ENCODE peak calls at places on chromosome 17, in ten cellular contexts. One of them, this sample, is unnamed.

GRCh38 chr17:79620207-79621038 is 9.6 kb upstream of the RBFOX3 start:
- DNase-seq in mammary epithelial cell: no peak
- DNase-seq in CD8-positive, alpha-beta memory T cell: no peak
- DNase-seq in fibroblast of lung: no peak
- DNase-seq in right lobe of liver: peak; percentile 6
- DNase-seq in psoas muscle: peak; percentile 6
- DNase-seq in ascending aorta: no peak
- DNase-seq in thyroid gland: no peak
- DNase-seq in upper lobe of right lung: peak; percentile 17
- DNase-seq in ovary: no peak
- DNase-seq in this sample: no peak

GRCh38 chr17:21127508-21128077 is 829 bp downstream of the DHRS7B start:
- DNase-seq in ovary: no peak
- DNase-seq in fibroblast of lung: no peak
- DNase-seq in mammary epithelial cell: no peak
- DNase-seq in right lobe of liver: no peak
- DNase-seq in CD8-positive, alpha-beta memory T cell: no peak
- DNase-seq in ascending aorta: no peak
- DNase-seq in psoas muscle: no peak
- DNase-seq in thyroid gland: no peak
- DNase-seq in upper lobe of right lung: no peak
- DNase-seq in this sample: no peak

GRCh38 chr17:79970576-79971068 is 65.0 kb downstream of the TBC1D16 start:
- DNase-seq in mammary epithelial cell: peak; percentile 48
- DNase-seq in CD8-positive, alpha-beta memory T cell: peak; percentile 56
- DNase-seq in ovary: no peak
- DNase-seq in right lobe of liver: no peak
- DNase-seq in fibroblast of lung: peak; percentile 39
- DNase-seq in ascending aorta: no peak
- DNase-seq in psoas muscle: no peak
- DNase-seq in upper lobe of right lung: peak; percentile 59
- DNase-seq in thyroid gland: no peak
- DNase-seq in this sample: peak; percentile 74

GRCh38 chr17:6388416-6388815 is 46.5 kb downstream of the AIPL1 start:
- DNase-seq in mammary epithelial cell: no peak
- DNase-seq in fibroblast of lung: no peak
- DNase-seq in psoas muscle: no peak
- DNase-seq in right lobe of liver: no peak
- DNase-seq in upper lobe of right lung: no peak
- DNase-seq in ascending aorta: no peak
- DNase-seq in ovary: no peak
- DNase-seq in thyroid gland: no peak
- DNase-seq in CD8-positive, alpha-beta memory T cell: no peak
- DNase-seq in this sample: no peak

GRCh38 chr17:49667854-49668253 is 10.0 kb downstream of the SPOP start:
- DNase-seq in psoas muscle: no peak
- DNase-seq in ascending aorta: no peak
- DNase-seq in upper lobe of right lung: no peak
- DNase-seq in mammary epithelial cell: no peak
- DNase-seq in right lobe of liver: no peak
- DNase-seq in fibroblast of lung: no peak
- DNase-seq in CD8-positive, alpha-beta memory T cell: no peak
- DNase-seq in thyroid gland: no peak
- DNase-seq in ovary: no peak
- DNase-seq in this sample: no peak

GRCh38 chr17:10117581-10118001 is 80.8 kb downstream of the GAS7 start:
- DNase-seq in psoas muscle: no peak
- DNase-seq in ovary: no peak
- DNase-seq in ascending aorta: peak; percentile 14
- DNase-seq in thyroid gland: no peak
- DNase-seq in fibroblast of lung: no peak
- DNase-seq in upper lobe of right lung: peak; percentile 63
- DNase-seq in right lobe of liver: no peak
- DNase-seq in mammary epithelial cell: no peak
- DNase-seq in CD8-positive, alpha-beta memory T cell: peak; percentile 13
- DNase-seq in this sample: no peak

GRCh38 chr17:58172369-58173071 is 5.7 kb downstream of the OR4D2 start:
- DNase-seq in psoas muscle: no peak
- DNase-seq in ovary: no peak
- DNase-seq in CD8-positive, alpha-beta memory T cell: peak; percentile 59
- DNase-seq in fibroblast of lung: peak; percentile 6
- DNase-seq in ascending aorta: no peak
- DNase-seq in right lobe of liver: no peak
- DNase-seq in upper lobe of right lung: no peak
- DNase-seq in thyroid gland: no peak
- DNase-seq in mammary epithelial cell: peak; percentile 35
- DNase-seq in this sample: no peak

GRCh38 chr17:63973930-63974593 is 1.3 kb upstream of the SCN4A start:
- DNase-seq in right lobe of liver: no peak
- DNase-seq in ovary: no peak
- DNase-seq in upper lobe of right lung: no peak
- DNase-seq in CD8-positive, alpha-beta memory T cell: no peak
- DNase-seq in ascending aorta: no peak
- DNase-seq in mammary epithelial cell: peak; percentile 43
- DNase-seq in psoas muscle: peak; percentile 93
- DNase-seq in thyroid gland: peak; percentile 96
- DNase-seq in fibroblast of lung: peak; percentile 35
- DNase-seq in this sample: no peak

GRCh38 chr17:62627904-62628603 is 584 bp downstream of the MRC2 start:
- DNase-seq in upper lobe of right lung: peak; percentile 79
- DNase-seq in thyroid gland: peak; percentile 12
- DNase-seq in mammary epithelial cell: peak; percentile 57
- DNase-seq in right lobe of liver: no peak
- DNase-seq in ovary: peak; percentile 87
- DNase-seq in ascending aorta: no peak
- DNase-seq in fibroblast of lung: peak; percentile 76
- DNase-seq in CD8-positive, alpha-beta memory T cell: no peak
- DNase-seq in psoas muscle: peak; percentile 71
- DNase-seq in this sample: peak; percentile 39

GRCh38 chr17:49635121-49635520 is 42.8 kb downstream of the SPOP start:
- DNase-seq in CD8-positive, alpha-beta memory T cell: no peak
- DNase-seq in fibroblast of lung: peak; percentile 55
- DNase-seq in ovary: no peak
- DNase-seq in thyroid gland: no peak
- DNase-seq in right lobe of liver: no peak
- DNase-seq in ascending aorta: no peak
- DNase-seq in mammary epithelial cell: no peak
- DNase-seq in psoas muscle: no peak
- DNase-seq in upper lobe of right lung: no peak
- DNase-seq in this sample: no peak

GRCh38 chr17:6936370-6937028 is 59.4 kb upstream of the ALOX12 start:
- DNase-seq in upper lobe of right lung: no peak
- DNase-seq in ovary: no peak
- DNase-seq in psoas muscle: no peak
- DNase-seq in fibroblast of lung: peak; percentile 24
- DNase-seq in CD8-positive, alpha-beta memory T cell: peak; percentile 26
- DNase-seq in ascending aorta: no peak
- DNase-seq in thyroid gland: no peak
- DNase-seq in right lobe of liver: no peak
- DNase-seq in mammary epithelial cell: no peak
- DNase-seq in this sample: peak; percentile 42

DNA sequence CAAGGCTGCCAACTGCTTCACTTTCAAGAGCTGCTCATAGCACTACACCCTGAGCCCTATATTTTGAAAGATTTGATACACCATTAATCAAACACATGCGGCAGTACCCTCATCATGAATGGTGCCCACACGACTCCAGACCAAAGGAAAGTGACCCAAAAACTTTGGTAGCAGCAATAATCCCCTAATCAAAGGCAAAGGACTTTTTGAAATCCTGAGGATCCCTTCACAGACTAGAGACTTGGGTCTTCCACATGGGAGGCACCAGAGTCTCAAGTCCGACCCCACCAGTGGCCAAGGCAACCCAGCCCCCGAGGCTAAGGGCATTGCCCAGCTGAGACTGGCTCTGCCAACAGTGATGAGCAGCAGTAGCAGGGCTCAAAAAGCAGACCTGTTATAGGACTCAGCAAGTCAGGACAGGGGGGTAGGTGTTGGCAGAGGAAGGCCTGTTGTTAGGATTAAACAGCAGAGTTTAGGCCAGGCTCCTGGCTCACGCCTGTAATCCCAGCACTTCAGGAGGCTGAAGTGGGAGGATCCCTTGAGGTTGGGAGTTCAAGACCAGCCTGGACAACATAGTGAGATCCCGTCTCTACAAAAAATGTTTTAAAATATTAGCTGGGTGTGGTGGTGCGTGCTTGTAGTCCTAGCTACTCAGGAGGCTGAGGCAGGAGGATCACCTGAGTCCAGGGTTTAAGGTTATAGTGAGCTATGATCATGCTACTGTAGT is 3.2 kb downstream of the TRIM25 start:
- DNase-seq in ovary: no peak
- DNase-seq in CD8-positive, alpha-beta memory T cell: no peak
- DNase-seq in mammary epithelial cell: no peak
- DNase-seq in psoas muscle: no peak
- DNase-seq in upper lobe of right lung: no peak
- DNase-seq in fibroblast of lung: no peak
- DNase-seq in ascending aorta: no peak
- DNase-seq in right lobe of liver: no peak
- DNase-seq in thyroid gland: no peak
- DNase-seq in this sample: no peak
- H3K4me1 ChIP-seq in ovary: peaks cover 12% of the 10 kb centered on the region
- H3K4me1 ChIP-seq in CD8-positive, alpha-beta memory T cell: peaks cover 52% of the 10 kb centered on the region
- H3K4me1 ChIP-seq in mammary epithelial cell: peaks cover 39% of the 10 kb centered on the region
- H3K4me1 ChIP-seq in psoas muscle: peaks cover 34% of the 10 kb centered on the region
- H3K4me1 ChIP-seq in upper lobe of right lung: peaks cover 57% of the 10 kb centered on the region
- H3K4me1 ChIP-seq in fibroblast of lung: peaks cover 8% of the 10 kb centered on the region
- H3K4me1 ChIP-seq in ascending aorta: no peaks in the 10 kb centered on the region
- H3K4me1 ChIP-seq in right lobe of liver: peaks cover 62% of the 10 kb centered on the region
- H3K4me1 ChIP-seq in thyroid gland: peaks cover 28% of the 10 kb centered on the region
- H3K4me1 ChIP-seq in this sample: peaks cover 6% of the 10 kb centered on the region

GRCh38 chr17:28520687-28521086 is 14.5 kb downstream of the FOXN1 start:
- DNase-seq in ovary: no peak
- DNase-seq in CD8-positive, alpha-beta memory T cell: no peak
- DNase-seq in right lobe of liver: no peak
- DNase-seq in mammary epithelial cell: no peak
- DNase-seq in ascending aorta: no peak
- DNase-seq in thyroid gland: no peak
- DNase-seq in psoas muscle: no peak
- DNase-seq in fibroblast of lung: no peak
- DNase-seq in upper lobe of right lung: no peak
- DNase-seq in this sample: no peak
- H3K4me3 ChIP-seq in ovary: no peak overlapping the region
- H3K4me3 ChIP-seq in CD8-positive, alpha-beta memory T cell: no peak overlapping the region
- H3K4me3 ChIP-seq in right lobe of liver: no peak overlapping the region
- H3K4me3 ChIP-seq in mammary epithelial cell: no peak overlapping the region
- H3K4me3 ChIP-seq in ascending aorta: no peak overlapping the region
- H3K4me3 ChIP-seq in thyroid gland: no peak overlapping the region
- H3K4me3 ChIP-seq in psoas muscle: no peak overlapping the region
- H3K4me3 ChIP-seq in fibroblast of lung: no peak overlapping the region
- H3K4me3 ChIP-seq in upper lobe of right lung: no peak overlapping the region
- H3K4me3 ChIP-seq in this sample: no peak overlapping the region

DNA sequence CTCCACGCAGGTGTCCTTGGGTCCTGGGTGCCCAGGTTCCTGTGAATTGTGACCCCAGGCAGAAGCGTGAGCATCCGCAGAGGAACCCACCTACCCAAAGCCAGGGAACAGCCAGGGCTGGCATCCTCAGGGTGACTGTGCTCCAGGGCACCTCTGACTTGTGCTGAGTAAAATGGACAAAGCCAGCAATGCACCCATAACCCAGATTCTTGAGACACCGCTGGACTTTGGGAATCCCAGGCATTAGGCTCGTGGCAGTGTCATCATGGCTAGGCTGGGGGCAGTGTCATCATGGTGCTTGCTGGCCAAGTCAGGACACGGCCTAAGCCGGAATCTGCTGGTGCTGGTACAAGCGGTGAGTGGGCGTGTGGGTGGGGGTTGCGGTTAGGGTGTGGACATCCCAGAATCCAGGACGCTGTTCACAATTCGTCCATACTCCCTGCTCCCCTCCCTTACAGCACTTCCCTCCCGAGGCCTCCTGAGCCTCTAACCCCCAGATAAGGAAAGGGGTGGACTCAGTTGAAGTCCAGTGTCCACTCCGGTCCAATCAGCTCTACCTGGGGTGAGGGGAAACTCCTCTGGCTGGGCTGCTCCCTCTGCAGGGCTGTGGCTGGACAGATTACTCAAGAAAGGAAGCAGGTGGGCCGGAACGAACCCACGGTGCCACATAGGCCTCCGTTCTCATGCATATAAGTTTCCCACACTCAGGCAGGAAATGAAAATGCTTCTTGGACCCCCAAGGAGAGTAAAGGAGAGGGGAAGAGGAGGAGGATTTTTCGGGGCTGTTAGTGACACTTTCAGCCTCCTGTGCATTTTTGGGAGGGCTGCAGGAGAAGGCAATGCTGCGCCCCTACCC is 138.9 kb downstream of the SEC14L1 start:
- DNase-seq in ascending aorta: no peak
- DNase-seq in fibroblast of lung: peak; percentile 86
- DNase-seq in psoas muscle: no peak
- DNase-seq in upper lobe of right lung: peak; percentile 93
- DNase-seq in mammary epithelial cell: peak; percentile 99
- DNase-seq in ovary: no peak
- DNase-seq in CD8-positive, alpha-beta memory T cell: no peak
- DNase-seq in right lobe of liver: peak; percentile 59
- DNase-seq in thyroid gland: no peak
- DNase-seq in this sample: peak; percentile 52
- H3K36me3 ChIP-seq in ascending aorta: no peaks in the 10 kb centered on the region
- H3K36me3 ChIP-seq in fibroblast of lung: no peaks in the 10 kb centered on the region
- H3K36me3 ChIP-seq in psoas muscle: no peaks in the 10 kb centered on the region
- H3K36me3 ChIP-seq in upper lobe of right lung: no peaks in the 10 kb centered on the region
- H3K36me3 ChIP-seq in mammary epithelial cell: peaks cover 2% of the 10 kb centered on the region
- H3K36me3 ChIP-seq in ovary: no peaks in the 10 kb centered on the region
- H3K36me3 ChIP-seq in CD8-positive, alpha-beta memory T cell: no peaks in the 10 kb centered on the region
- H3K36me3 ChIP-seq in right lobe of liver: no peaks in the 10 kb centered on the region
- H3K36me3 ChIP-seq in thyroid gland: no peaks in the 10 kb centered on the region
- H3K36me3 ChIP-seq in this sample: no peaks in the 10 kb centered on the region

GRCh38 chr17:1727258-1727789 is 2.8 kb downstream of the WDR81 start:
- DNase-seq in ovary: peak; percentile 34
- DNase-seq in psoas muscle: peak; percentile 54
- DNase-seq in fibroblast of lung: no peak
- DNase-seq in mammary epithelial cell: no peak
- DNase-seq in thyroid gland: no peak
- DNase-seq in right lobe of liver: no peak
- DNase-seq in CD8-positive, alpha-beta memory T cell: no peak
- DNase-seq in upper lobe of right lung: no peak
- DNase-seq in ascending aorta: no peak
- DNase-seq in this sample: no peak

GRCh38 chr17:1725642-1726511 is 1.4 kb downstream of the WDR81 start:
- DNase-seq in ovary: peak; percentile 46
- DNase-seq in right lobe of liver: no peak
- DNase-seq in fibroblast of lung: no peak
- DNase-seq in upper lobe of right lung: no peak
- DNase-seq in thyroid gland: no peak
- DNase-seq in CD8-positive, alpha-beta memory T cell: no peak
- DNase-seq in mammary epithelial cell: no peak
- DNase-seq in ascending aorta: no peak
- DNase-seq in psoas muscle: peak; percentile 56
- DNase-seq in this sample: no peak

GRCh38 chr17:1726626-1727257 is 2.2 kb downstream of the WDR81 start:
- DNase-seq in ovary: peak; percentile 42
- DNase-seq in fibroblast of lung: no peak
- DNase-seq in upper lobe of right lung: no peak
- DNase-seq in mammary epithelial cell: no peak
- DNase-seq in thyroid gland: no peak
- DNase-seq in ascending aorta: no peak
- DNase-seq in CD8-positive, alpha-beta memory T cell: no peak
- DNase-seq in psoas muscle: peak; percentile 54
- DNase-seq in right lobe of liver: no peak
- DNase-seq in this sample: no peak

GRCh38 chr17:1730004-1730344 is 5.5 kb downstream of the WDR81 start:
- DNase-seq in mammary epithelial cell: no peak
- DNase-seq in ascending aorta: no peak
- DNase-seq in thyroid gland: no peak
- DNase-seq in fibroblast of lung: no peak
- DNase-seq in CD8-positive, alpha-beta memory T cell: no peak
- DNase-seq in psoas muscle: no peak
- DNase-seq in right lobe of liver: no peak
- DNase-seq in ovary: no peak
- DNase-seq in upper lobe of right lung: no peak
- DNase-seq in this sample: no peak

GRCh38 chr17:1727876-1728630 is 3.5 kb downstream of the WDR81 start:
- DNase-seq in ascending aorta: no peak
- DNase-seq in right lobe of liver: peak; percentile 21
- DNase-seq in ovary: peak; percentile 33
- DNase-seq in CD8-positive, alpha-beta memory T cell: no peak
- DNase-seq in fibroblast of lung: no peak
- DNase-seq in mammary epithelial cell: no peak
- DNase-seq in thyroid gland: no peak
- DNase-seq in psoas muscle: peak; percentile 45
- DNase-seq in upper lobe of right lung: no peak
- DNase-seq in this sample: no peak
- H3K4me1 ChIP-seq in ascending aorta: peaks cover 8% of the 10 kb centered on the region
- H3K4me1 ChIP-seq in right lobe of liver: peaks cover 33% of the 10 kb centered on the region
- H3K4me1 ChIP-seq in ovary: peaks cover 21% of the 10 kb centered on the region
- H3K4me1 ChIP-seq in CD8-positive, alpha-beta memory T cell: peaks cover 30% of the 10 kb centered on the region
- H3K4me1 ChIP-seq in fibroblast of lung: peaks cover 12% of the 10 kb centered on the region
- H3K4me1 ChIP-seq in mammary epithelial cell: peaks cover 50% of the 10 kb centered on the region
- H3K4me1 ChIP-seq in thyroid gland: peaks cover 14% of the 10 kb centered on the region
- H3K4me1 ChIP-seq in psoas muscle: peaks cover 62% of the 10 kb centered on the region
- H3K4me1 ChIP-seq in upper lobe of right lung: peaks cover 59% of the 10 kb centered on the region
- H3K4me1 ChIP-seq in this sample: peaks cover 6% of the 10 kb centered on the region

This sample was measured in colonic mucosa.